ENCODE peak calls at places on chromosome 13, in six cellular contexts. W is gastrocnemius medialis, I is SK-N-SH, Z is IMR-90, G is fibroblast of mammary gland, F is AG10803. E is an unnamed sample.

GRCh38 chr13:102580552-102581169 is 16.1 kb upstream of the TPP2 start:
- DNase-seq in G (peak; percentile 84), Z (peak; percentile 80), I (peak; percentile 54), W (no peak), F (peak; percentile 74), E (peak; percentile 90)

GRCh38 chr13:109226631-109227030 is 559.8 kb downstream of the IRS2 start:
- DNase-seq in Z (no peak), F (peak; percentile 74), G (peak; percentile 17), I (no peak), W (no peak), E (no peak)

GRCh38 chr13:92991687-92992086 is 234.9 kb upstream of the GPC6 start:
- DNase-seq in I (no peak), F (peak; percentile 9), W (no peak), Z (peak; percentile 11), G (no peak), E (peak; percentile 60)

GRCh38 chr13:67100723-67101122 is 129.4 kb downstream of the PCDH9 start:
- DNase-seq in Z (no peak), G (no peak), I (no peak), W (no peak), F (no peak), E (peak; percentile 37)

GRCh38 chr13:94128430-94128829 is 351.1 kb downstream of the DCT start:
- DNase-seq in G (no peak), F (peak; percentile 17), I (no peak), Z (no peak), W (peak; percentile 56), E (no peak)

GRCh38 chr13:97460004-97460756 is 26.2 kb downstream of the RAP2A start:
- DNase-seq in Z (peak; percentile 38), G (peak; percentile 59), I (no peak), W (no peak), F (peak; percentile 25), E (peak; percentile 61)

GRCh38 chr13:28140433-28141125 is 2.2 kb downstream of the PAN3 start:
- DNase-seq in W (no peak), I (no peak), F (no peak), Z (peak; percentile 8), G (peak; percentile 3), E (no peak)

GRCh38 chr13:62931901-62932883 is 1516.5 kb upstream of the PCDH20 start:
- DNase-seq in Z (peak; percentile 68), F (peak; percentile 16), W (no peak), I (no peak), G (peak; percentile 77), E (peak; percentile 64)

GRCh38 chr13:28392428-28392827 is 102.5 kb downstream of the FLT1 start:
- DNase-seq in Z (no peak), G (no peak), W (no peak), I (peak; percentile 14), F (no peak), E (peak; percentile 7)

GRCh38 chr13:24540236-24541126 is 27.9 kb upstream of the PARP4 start:
- DNase-seq in I (peak; percentile 51), F (no peak), W (no peak), G (peak; percentile 5), Z (no peak), E (peak; percentile 29)

GRCh38 chr13:38228322-38228721 is 121.3 kb upstream of the UFM1 start:
- DNase-seq in I (no peak), G (no peak), W (no peak), F (no peak), Z (no peak), E (no peak)

GRCh38 chr13:32423592-32423991 is 4.3 kb downstream of the N4BP2L1 start:
- DNase-seq in F (no peak), G (no peak), W (no peak), I (no peak), Z (no peak), E (no peak)

GRCh38 chr13:97205971-97206370 is 16.2 kb upstream of the MBNL2 start:
- DNase-seq in I (no peak), W (no peak), G (peak; percentile 12), F (no peak), Z (peak; percentile 68), E (peak; percentile 85)

GRCh38 chr13:60282708-60283107 is 114.3 kb upstream of the TDRD3 start:
- DNase-seq in F (no peak), G (no peak), Z (no peak), I (no peak), W (no peak), E (no peak)

GRCh38 chr13:97160421-97160820 is 61.7 kb upstream of the MBNL2 start:
- DNase-seq in I (no peak), G (no peak), F (no peak), Z (no peak), W (no peak), E (no peak)

GRCh38 chr13:20702530-20702929 is 969 bp upstream of the IL17D start:
- DNase-seq in G (no peak), F (no peak), Z (peak; percentile 28), W (no peak), I (no peak), E (no peak)

GRCh38 chr13:20702945-20703784 is at the start of gene IL17D:
- DNase-seq in W (no peak), I (peak; percentile 76), F (no peak), Z (no peak), G (no peak), E (no peak)

GRCh38 chr13:20706661-20707060 is 3.2 kb downstream of the IL17D start:
- DNase-seq in Z (no peak), W (no peak), F (no peak), G (no peak), I (no peak), E (no peak)

GRCh38 chr13:20703785-20704458 is 423 bp downstream of the IL17D start:
- DNase-seq in W (no peak), I (peak; percentile 95), Z (peak; percentile 82), G (peak; percentile 65), F (peak; percentile 71), E (peak; percentile 84)

GRCh38 chr13:20704459-20705069 is 1.1 kb downstream of the IL17D start:
- DNase-seq in I (no peak), W (no peak), F (no peak), Z (no peak), G (no peak), E (no peak)
- TF ChIP-seq CTCF in I (no peak), W (no peak), F (no peak), Z (no peak), G (no peak), E (no peak)

DNA sequence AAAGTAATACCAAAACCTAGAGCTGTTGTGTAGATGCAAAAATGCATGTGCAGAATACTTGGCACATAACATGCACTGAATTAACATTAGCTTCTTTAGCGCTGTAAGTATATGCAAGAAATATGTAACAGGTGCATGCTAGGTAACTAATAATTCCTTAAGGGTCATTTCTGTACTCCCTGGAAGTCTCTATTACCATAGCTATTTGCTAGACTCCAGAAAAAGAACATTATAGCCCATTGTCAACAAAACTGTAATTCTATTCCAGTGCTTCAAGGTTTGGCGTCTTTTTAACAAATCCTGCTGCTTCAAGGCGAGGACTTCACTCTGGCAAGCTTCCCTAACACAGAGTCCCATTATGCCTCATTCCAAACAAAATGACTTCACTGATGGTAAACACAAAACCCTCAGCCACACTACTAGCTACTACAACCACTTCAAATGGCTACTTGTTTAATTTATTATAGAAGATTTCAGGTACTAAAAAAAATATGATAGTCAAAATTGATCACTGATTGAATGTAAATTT is 32.7 kb downstream of the ELF1 start:
- DNase-seq in Z (peak; percentile 76), G (peak; percentile 48), I (no peak), F (peak; percentile 42), W (no peak), E (peak; percentile 44)
- H3K4me3 ChIP-seq in Z (no peak overlapping the region), G (no peak overlapping the region), I (no peak overlapping the region), F (no peak overlapping the region), W (peak overlapping the region; percentile 13), E (no peak overlapping the region)

GRCh38 chr13:71811344-71811743 is 55.7 kb downstream of the DACH1 start:
- DNase-seq in I (no peak), W (no peak), F (no peak), Z (no peak), G (no peak), E (no peak)
- TF ChIP-seq CTCF in I (no peak), W (no peak), F (no peak), Z (no peak), G (no peak), E (no peak)

GRCh38 chr13:51814825-51815650 is 11.1 kb upstream of the DHRS12 start:
- DNase-seq in W (no peak), I (peak; percentile 79), G (peak; percentile 59), F (peak; percentile 41), Z (peak; percentile 50), E (peak; percentile 74)
- H3K4me3 ChIP-seq in W (peak overlapping the region; percentile 13), I (peak overlapping the region; percentile 47), G (no peak overlapping the region), F (peak overlapping the region; percentile 49), Z (peak overlapping the region; percentile 30), E (peak overlapping the region; percentile 33)

GRCh38 chr13:78806457-78806856 is 147.5 kb upstream of the OBI1 start:
- DNase-seq in I (no peak), G (no peak), W (no peak), F (no peak), Z (no peak), E (no peak)
- TF ChIP-seq CTCF in I (peak; percentile 55), G (peak; percentile 33), W (no peak), F (no peak), Z (peak; percentile 18), E (peak; percentile 8)

GRCh38 chr13:50130686-50131051 is 115.4 kb downstream of the KCNRG start:
- DNase-seq in F (peak; percentile 58), W (no peak), I (peak; percentile 75), Z (peak; percentile 47), G (peak; percentile 71), E (peak; percentile 60)

GRCh38 chr13:50127726-50128291 is 112.6 kb downstream of the KCNRG start:
- DNase-seq in F (no peak), G (no peak), I (no peak), W (no peak), Z (no peak), E (peak; percentile 19)

GRCh38 chr13:50129923-50130685 is 114.9 kb downstream of the KCNRG start:
- DNase-seq in Z (no peak), F (peak; percentile 59), W (peak; percentile 27), I (peak; percentile 77), G (peak; percentile 48), E (peak; percentile 5)

GRCh38 chr13:50128406-50129048 is 113.3 kb downstream of the KCNRG start:
- DNase-seq in W (no peak), G (no peak), Z (no peak), I (no peak), F (no peak), E (peak; percentile 6)

GRCh38 chr13:50129065-50129922 is 114.0 kb downstream of the KCNRG start:
- DNase-seq in W (peak; percentile 35), I (no peak), G (peak; percentile 38), F (no peak), Z (no peak), E (peak; percentile 26)
- H3K4me3 ChIP-seq in W (peak overlapping the region; percentile 62), I (no peak overlapping the region), G (peak overlapping the region; percentile 45), F (peak overlapping the region; percentile 62), Z (no peak overlapping the region), E (peak overlapping the region; percentile 52)

GRCh38 chr13:40060318-40061007 is 405.0 kb downstream of the COG6 start:
- DNase-seq in Z (no peak), F (peak; percentile 89), G (peak; percentile 99), I (no peak), W (no peak), E (peak; percentile 93)
- TF ChIP-seq CTCF in Z (no peak), F (no peak), G (no peak), I (no peak), W (no peak), E (no peak)

GRCh38 chr13:98556417-98556816 is 20.5 kb downstream of the STK24 start:
- DNase-seq in G (no peak), I (no peak), F (no peak), Z (no peak), W (no peak), E (no peak)
- H3K4me3 ChIP-seq in G (no peak overlapping the region), I (no peak overlapping the region), F (no peak overlapping the region), Z (no peak overlapping the region), W (no peak overlapping the region), E (no peak overlapping the region)